ENCODE peak calls at places on chromosomes 16 and 17, in four cellular contexts. B is K562, M is A549, T is GM12878. I is an unnamed sample.

GRCh38 chr16:63978240-63978639 is 1143.6 kb downstream of the CDH11 start:
- DNase-seq in T (no peak), B (no peak), M (no peak), I (no peak)

GRCh38 chr17:48556534-48557401 is 11.9 kb upstream of the HOXB2 start:
- DNase-seq in B (no peak), M (no peak), T (no peak), I (peak)

GRCh38 chr16:87344931-87345631 is 27.9 kb upstream of the C16orf95 start:
- DNase-seq in B (no peak), M (no peak), T (no peak), I (no peak)

GRCh38 chr17:34542700-34543336 is 36.6 kb upstream of the TMEM132E start:
- DNase-seq in T (no peak), B (peak), M (peak), I (no peak)

GRCh38 chr17:49486012-49486641 is 9.0 kb upstream of the NGFR start:
- DNase-seq in B (no peak), M (no peak), T (no peak), I (no peak)

GRCh38 chr16:66159987-66160386 is 206.5 kb upstream of the CDH5 start:
- DNase-seq in T (no peak), M (no peak), B (no peak), I (peak)

GRCh38 chr16:84082835-84083569 is 33.7 kb downstream of the MBTPS1 start:
- DNase-seq in T (no peak), M (no peak), B (no peak), I (no peak)

GRCh38 chr16:25501530-25502255 is 190.1 kb upstream of the HS3ST4 start:
- DNase-seq in T (no peak), M (no peak), B (no peak), I (no peak)

GRCh38 chr16:35182043-35182677 is 1722.7 kb downstream of the TP53TG3F start:
- DNase-seq in T (no peak), M (no peak), B (no peak), I (no peak)

GRCh38 chr17:7969434-7969833 is 33.0 kb upstream of the GUCY2D start:
- DNase-seq in M (no peak), B (no peak), T (no peak), I (no peak)

GRCh38 chr17:76556759-76557367 is 17.0 kb downstream of the PRCD start:
- DNase-seq in T (no peak), M (no peak), B (no peak), I (peak)

GRCh38 chr16:85027968-85028637 is 508 bp downstream of the KIAA0513 start:
- DNase-seq in T (no peak), M (no peak), B (no peak), I (no peak)

GRCh38 chr17:59372138-59372751 is 40.8 kb downstream of the YPEL2 start:
- DNase-seq in B (no peak), T (peak), M (no peak), I (peak)

GRCh38 chr17:66803474-66803951 is 31.4 kb upstream of the CACNG5 start:
- DNase-seq in B (no peak), T (no peak), M (no peak), I (no peak)

GRCh38 chr16:8689686-8690085 is 15.3 kb downstream of the ABAT start:
- DNase-seq in B (no peak), T (no peak), M (no peak), I (no peak)

GRCh38 chr17:33935822-33936221 is 319.3 kb upstream of the CCL2 start:
- DNase-seq in M (no peak), T (no peak), B (no peak), I (no peak)

GRCh38 chr17:67482784-67483183 is 105.7 kb downstream of the PITPNC1 start:
- DNase-seq in M (no peak), T (no peak), B (no peak), I (no peak)

GRCh38 chr16:85524630-85525463 is 88.3 kb upstream of the GSE1 start:
- DNase-seq in T (no peak), M (no peak), B (no peak), I (peak)

GRCh38 chr17:20263595-20263994 is 203.7 kb downstream of the LGALS9B start:
- DNase-seq in M (no peak), T (no peak), B (no peak), I (peak)

GRCh38 chr16:19746561-19746960 is 28.5 kb downstream of the IQCK start:
- DNase-seq in M (no peak), B (no peak), T (no peak), I (no peak)

GRCh38 chr16:14579266-14579665 is 50.8 kb downstream of the PARN start:
- DNase-seq in T (no peak), M (no peak), B (no peak), I (no peak)

GRCh38 chr16:14572535-14572934 is 57.5 kb downstream of the PARN start:
- DNase-seq in M (no peak), T (no peak), B (no peak), I (no peak)

GRCh38 chr16:14576069-14576468 is 54.0 kb downstream of the PARN start:
- DNase-seq in B (no peak), T (no peak), M (no peak), I (no peak)

DNA sequence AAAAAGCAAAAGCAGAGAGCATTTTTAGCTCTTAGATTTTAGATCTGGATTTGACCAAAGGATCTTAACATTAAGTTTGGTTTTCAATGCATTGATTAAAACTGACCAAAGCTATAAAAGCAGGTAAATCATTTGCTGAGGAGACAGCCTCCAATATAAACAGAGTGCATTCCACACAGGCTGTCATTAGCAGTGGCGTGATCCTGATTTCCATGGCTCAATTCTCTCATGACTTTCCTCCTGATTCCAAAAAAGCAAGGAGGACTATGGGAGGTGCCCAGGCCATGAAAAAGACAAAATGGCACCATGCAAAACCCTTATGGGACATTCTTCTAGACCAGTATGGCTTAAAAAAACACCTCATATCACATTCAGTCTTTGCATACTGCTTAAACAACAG is 53.5 kb downstream of the PARN start:
- DNase-seq in T (no peak), B (no peak), M (no peak), I (no peak)
- TF ChIP-seq ELK1 in T (no peak), B (no peak), M (no peak), I (no peak)

DNA sequence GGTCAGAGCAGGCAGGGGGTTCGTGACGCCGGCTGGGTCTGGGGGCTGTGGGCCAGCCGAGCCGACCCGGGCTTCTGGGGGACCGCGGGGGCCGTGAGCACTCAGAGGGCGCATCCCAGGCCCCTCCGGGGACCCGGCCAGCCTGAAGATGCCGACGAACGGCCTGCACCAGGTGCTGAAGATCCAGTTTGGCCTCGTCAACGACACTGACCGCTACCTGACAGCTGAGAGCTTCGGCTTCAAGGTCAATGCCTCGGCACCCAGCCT is 140 bp downstream of the FSCN2 start:
- DNase-seq in T (no peak), M (no peak), B (no peak), I (no peak)
- TF ChIP-seq ELK1 in T (no peak), M (no peak), B (no peak), I (no peak)

DNA sequence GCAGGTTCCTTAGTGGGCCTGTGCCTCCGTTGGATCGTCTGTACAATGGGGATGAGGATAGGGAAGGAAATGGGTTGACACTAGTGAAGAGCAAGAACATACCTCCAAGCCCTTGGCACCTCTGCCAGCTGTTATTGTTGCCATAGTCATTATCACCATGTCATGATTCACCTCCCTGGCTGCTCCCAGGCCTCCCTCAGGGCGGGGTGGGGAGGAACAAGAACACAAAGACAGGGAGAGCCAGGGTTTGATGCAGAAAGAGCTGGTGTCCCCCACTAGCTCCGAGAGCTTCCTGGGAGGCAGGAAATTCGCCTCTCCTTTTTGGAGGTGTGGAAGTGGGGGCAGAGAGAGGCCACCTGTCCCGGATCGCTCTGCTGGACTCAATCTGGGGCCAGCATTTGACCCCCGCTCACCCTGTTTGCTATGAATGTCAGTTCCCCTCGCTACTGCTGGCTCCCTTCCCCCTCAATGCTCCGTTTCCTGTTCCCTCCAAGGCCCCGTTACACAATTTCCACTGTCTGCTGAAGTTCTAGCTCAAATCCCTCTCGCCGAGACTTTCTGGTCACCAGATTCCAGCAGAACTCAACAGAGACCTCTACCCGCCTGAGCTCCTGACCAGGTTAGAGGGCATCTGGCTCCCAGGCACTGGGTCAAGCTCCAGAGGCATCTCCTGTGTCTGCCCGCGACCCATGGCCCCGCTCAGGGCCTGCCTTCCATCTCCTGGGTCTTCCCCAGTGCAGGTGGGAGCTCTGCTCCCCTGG is 9.1 kb downstream of the TIMP2 start:
- DNase-seq in M (peak), B (no peak), T (no peak), I (no peak)
- TF ChIP-seq ELK1 in M (no peak), B (no peak), T (no peak), I (no peak)

GRCh38 chr17:1485748-1486376 is 6.6 kb downstream of the MYO1C start:
- DNase-seq in M (peak), B (peak), T (no peak), I (peak)

GRCh38 chr17:1485311-1485747 is 7.2 kb downstream of the MYO1C start:
- DNase-seq in M (peak), B (peak), T (no peak), I (no peak)

GRCh38 chr17:1488826-1489275 is 3.6 kb downstream of the MYO1C start:
- DNase-seq in M (no peak), T (no peak), B (no peak), I (no peak)

GRCh38 chr17:1487939-1488825 is 4.3 kb downstream of the MYO1C start:
- DNase-seq in T (no peak), B (peak), M (peak), I (peak)

GRCh38 chr17:1486802-1487695 is 5.4 kb downstream of the MYO1C start:
- DNase-seq in B (peak), T (peak), M (peak), I (no peak)
- TF ChIP-seq ELK1 in B (no peak), T (no peak), M (no peak), I (no peak)

GRCh38 chr16:68155425-68155824 is 70.3 kb downstream of the NFATC3 start:
- DNase-seq in T (no peak), M (no peak), B (no peak), I (no peak)

GRCh38 chr16:68146583-68146982 is 61.4 kb downstream of the NFATC3 start:
- DNase-seq in M (no peak), B (no peak), T (no peak), I (peak)

GRCh38 chr16:68144008-68144407 is 58.8 kb downstream of the NFATC3 start:
- DNase-seq in T (no peak), M (no peak), B (no peak), I (no peak)

GRCh38 chr16:68147438-68147837 is 62.3 kb downstream of the NFATC3 start:
- DNase-seq in T (no peak), M (no peak), B (no peak), I (no peak)

DNA sequence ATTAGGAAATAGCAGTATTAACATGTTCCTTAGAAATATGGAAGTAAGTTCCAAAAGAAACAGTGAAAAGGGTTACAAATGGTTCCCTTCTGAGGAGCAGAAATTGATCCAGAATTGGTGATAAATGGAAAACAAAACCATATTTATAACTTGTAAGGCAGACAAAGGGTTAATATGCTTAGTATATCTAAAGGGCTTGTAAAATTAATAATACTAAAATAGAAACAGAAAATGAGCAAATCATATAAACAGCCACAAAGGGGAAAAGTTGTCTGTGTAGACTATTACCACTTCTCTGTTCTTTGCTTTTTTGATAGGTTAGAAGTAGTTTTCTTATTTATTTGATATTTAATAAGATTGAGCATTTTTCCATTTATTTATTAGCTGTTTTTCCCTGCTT is 64.4 kb downstream of the NFATC3 start:
- DNase-seq in M (no peak), B (no peak), T (no peak), I (no peak)
- TF ChIP-seq ELK1 in M (no peak), B (no peak), T (no peak), I (no peak)

DNA sequence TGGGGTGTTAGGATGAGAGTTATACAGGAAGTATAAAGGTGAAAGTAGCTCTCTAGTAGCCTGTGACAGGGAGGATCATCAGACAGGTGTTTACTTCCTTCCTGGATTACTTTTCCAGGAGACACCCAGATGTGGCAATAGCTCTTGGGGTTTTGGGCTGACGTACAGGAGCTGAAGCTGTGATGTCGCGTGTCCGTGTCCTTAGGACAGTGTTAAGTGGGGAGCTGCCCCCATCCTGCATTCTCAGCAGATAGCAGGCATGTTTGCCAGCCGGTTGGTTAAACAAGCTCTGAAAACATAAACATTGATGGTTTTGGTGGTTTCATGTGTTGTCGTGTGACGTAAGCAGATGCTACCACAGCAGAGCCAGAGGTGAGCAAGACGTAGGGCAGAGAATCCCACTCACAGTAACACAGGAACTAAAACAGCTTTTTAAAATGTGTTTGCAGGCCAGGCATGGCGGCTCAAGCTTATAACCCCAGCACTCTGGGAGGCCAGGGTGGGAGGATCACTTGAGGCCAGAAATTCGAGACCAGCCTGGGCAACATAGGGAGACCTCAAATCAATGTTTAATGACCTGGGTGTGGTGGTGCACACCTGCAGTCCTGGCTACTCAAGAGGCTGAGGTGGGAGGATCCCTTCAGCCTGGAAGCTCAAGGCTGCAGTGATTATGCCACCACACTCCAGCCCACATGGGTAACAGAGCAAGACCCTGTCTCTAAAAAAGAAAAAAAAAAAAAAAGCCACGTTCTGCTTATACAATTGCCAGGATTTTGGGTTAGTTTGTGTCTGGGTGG is 18.3 kb upstream of the IL17C start:
- DNase-seq in T (no peak), B (no peak), M (no peak), I (peak)
- TF ChIP-seq ELK1 in T (no peak), B (no peak), M (no peak), I (no peak)

GRCh38 chr16:12900599-12901203 is 697 bp upstream of the SHISA9 start:
- DNase-seq in T (no peak), B (no peak), M (no peak), I (no peak)
- TF ChIP-seq ELK1 in T (no peak), B (no peak), M (no peak), I (no peak)

DNA sequence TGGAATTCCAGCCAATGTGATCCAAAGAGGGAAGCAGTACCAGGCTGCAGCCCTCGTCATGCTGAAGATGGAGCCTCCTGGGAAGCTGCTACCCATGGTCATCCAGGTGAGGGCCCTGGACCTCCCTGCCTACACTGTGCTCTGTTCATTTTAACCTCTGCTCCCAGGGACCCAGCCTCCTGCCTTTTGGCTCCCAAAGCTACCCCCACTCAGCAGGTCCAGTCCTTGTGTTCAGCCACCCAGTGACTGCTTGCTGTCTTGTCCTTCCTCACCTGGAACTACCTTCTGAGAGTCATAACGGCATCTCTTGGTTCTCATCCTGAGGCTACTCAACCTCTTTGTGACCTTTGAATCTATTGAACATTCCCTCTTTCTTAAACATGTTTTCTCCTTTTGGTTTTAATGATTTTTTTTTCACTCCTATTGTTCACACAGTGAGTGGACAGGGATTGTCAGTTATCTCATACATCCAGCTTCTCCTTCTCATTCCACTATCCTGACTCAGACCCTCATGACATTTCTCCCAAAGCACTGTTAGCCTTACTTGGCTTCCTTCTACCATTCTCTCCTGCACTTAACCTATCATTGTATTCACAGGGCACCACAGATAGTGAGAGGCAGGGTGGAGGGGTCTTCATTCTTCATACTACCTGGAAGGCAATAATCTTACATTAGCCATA is 53.3 kb downstream of the GOSR1 start:
- DNase-seq in T (no peak), M (no peak), B (no peak), I (peak)
- TF ChIP-seq ELK1 in T (no peak), M (no peak), B (no peak), I (no peak)

DNA sequence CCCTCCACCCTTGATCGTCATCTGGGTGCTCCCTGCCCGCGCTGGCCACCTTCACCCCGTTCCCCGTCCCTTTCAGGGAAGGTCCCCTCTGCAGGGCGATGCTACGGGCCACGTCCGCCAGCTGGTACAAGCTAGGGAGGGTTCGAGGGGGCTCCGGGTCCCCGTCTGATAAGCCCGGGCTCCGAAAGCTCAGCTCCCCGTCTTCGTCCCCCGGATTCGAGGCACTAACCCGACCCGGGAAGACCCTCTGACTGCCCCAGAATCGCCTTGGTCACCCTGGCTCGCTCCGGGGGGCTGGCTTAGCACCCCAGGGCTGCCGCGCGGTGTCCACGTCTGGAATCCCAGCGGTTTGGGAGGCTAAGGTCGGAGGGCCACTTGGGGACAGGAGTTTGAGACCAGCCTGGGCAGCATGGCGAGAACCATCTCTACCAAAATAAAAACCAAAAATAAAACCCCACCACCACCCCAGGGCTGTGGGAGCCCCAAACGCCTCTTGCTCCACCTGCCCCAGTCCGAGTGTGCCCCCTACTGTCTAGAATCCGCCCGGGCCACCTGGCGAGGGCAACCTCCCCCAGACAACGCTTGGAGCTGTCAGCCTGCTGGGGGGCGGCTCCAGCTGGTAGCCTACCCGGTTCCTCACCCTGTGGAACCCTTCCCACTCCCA is 1.1 kb upstream of the SLC43A2 start:
- DNase-seq in M (peak), T (no peak), B (peak), I (peak)
- TF ChIP-seq ELK1 in M (no peak), T (no peak), B (no peak), I (no peak)

GRCh38 chr16:683396-684066 is 603 bp downstream of the JMJD8 start:
- DNase-seq in T (no peak), M (no peak), B (no peak), I (no peak)
- TF ChIP-seq ELK1 in T (no peak), M (no peak), B (no peak), I (no peak)